ENCODE peak calls at places on chromosomes 12 and 14, in six cellular contexts. U is activated T-helper 1 cell treated with Interleukin-2 at 50 U/mL for 16 hours; E is ureter; A is upper lobe of right lung; P is stimulated activated CD8-positive, alpha-beta memory T cell treated with anti-CD3 and anti-CD28 coated beads, Interleukin-4, amount 100 ng/mL, for 1 hour; D is colonic mucosa. C is an unnamed sample.

GRCh38 chr14:75539562-75540478 is 17.6 kb downstream of the BATF start:
- DNase-seq in D (no peak), E (no peak), U (peak), P (no peak), A (no peak), C (no peak)

GRCh38 chr12:89179983-89180382 is 172.3 kb downstream of the DUSP6 start:
- DNase-seq in E (peak), A (no peak), D (peak), U (no peak), P (no peak), C (no peak)

GRCh38 chr12:62673027-62673815 is 206.6 kb downstream of the MON2 start:
- DNase-seq in A (no peak), D (no peak), U (no peak), P (no peak), E (no peak), C (peak)

GRCh38 chr14:104892517-104893434 is 27.7 kb downstream of the CEP170B start:
- DNase-seq in U (no peak), D (peak), P (no peak), A (peak), E (peak), C (no peak)

GRCh38 chr14:74946659-74947281 is 8.6 kb downstream of the PGF start:
- DNase-seq in U (no peak), E (no peak), D (no peak), P (no peak), A (no peak), C (no peak)

GRCh38 chr14:25431211-25432076 is 381.5 kb upstream of the STXBP6 start:
- DNase-seq in E (no peak), P (no peak), D (peak), U (no peak), A (no peak), C (no peak)

GRCh38 chr14:54182419-54183040 is 214.3 kb upstream of the CDKN3 start:
- DNase-seq in A (no peak), E (no peak), D (no peak), U (no peak), P (no peak), C (no peak)

GRCh38 chr14:69012251-69012953 is 33.3 kb upstream of the ACTN1 start:
- DNase-seq in A (no peak), P (no peak), E (no peak), D (no peak), U (no peak), C (no peak)

GRCh38 chr12:49674318-49674985 is 32.8 kb downstream of the FMNL3 start:
- DNase-seq in A (no peak), E (no peak), D (no peak), U (no peak), P (no peak), C (no peak)

GRCh38 chr14:104707629-104708595 is 16.1 kb upstream of the ADSS1 start:
- DNase-seq in P (no peak), U (no peak), D (no peak), E (no peak), A (no peak), C (no peak)

GRCh38 chr14:20680363-20680762 is 4.0 kb upstream of the RNASE4 start:
- DNase-seq in D (no peak), E (no peak), U (no peak), A (no peak), P (no peak), C (no peak)

GRCh38 chr12:57892232-57892987 is 45.9 kb upstream of the CTDSP2 start:
- DNase-seq in P (no peak), U (no peak), A (no peak), E (no peak), D (peak), C (no peak)

GRCh38 chr14:49506650-49507049 is 79.5 kb downstream of the RPS29 start:
- DNase-seq in E (no peak), P (no peak), A (no peak), U (no peak), D (no peak), C (no peak)

GRCh38 chr12:79020106-79020505 is 155.5 kb downstream of the SYT1 start:
- DNase-seq in E (no peak), A (no peak), U (no peak), D (no peak), P (no peak), C (no peak)

GRCh38 chr12:4069046-4070010 is 196.1 kb upstream of the PARP11 start:
- DNase-seq in A (no peak), D (no peak), U (no peak), P (no peak), E (no peak), C (no peak)

GRCh38 chr14:93544212-93544611 is 113.5 kb downstream of the UNC79 start:
- DNase-seq in D (no peak), U (no peak), P (no peak), E (no peak), A (no peak), C (no peak)

GRCh38 chr14:69822456-69822855 is 25.4 kb upstream of the SLC10A1 start:
- DNase-seq in U (no peak), P (no peak), A (no peak), D (no peak), E (no peak), C (no peak)

GRCh38 chr12:54958048-54958658 is 26.4 kb downstream of the TESPA1 start:
- DNase-seq in A (no peak), P (no peak), D (peak), E (no peak), U (peak), C (peak)

GRCh38 chr12:47717443-47718193 is 7.7 kb downstream of the ENDOU start:
- DNase-seq in A (peak), U (no peak), E (peak), P (peak), D (peak), C (peak)

GRCh38 chr12:115013668-115014072 is 329.7 kb upstream of the TBX3 start:
- DNase-seq in P (no peak), E (no peak), U (no peak), D (no peak), A (no peak), C (no peak)

GRCh38 chr12:6788972-6789905 is at the start of gene CD4:
- DNase-seq in U (peak), A (peak), E (peak), D (peak), P (no peak), C (no peak)

GRCh38 chr12:113852695-113853490 is 113.2 kb downstream of the RBM19 start:
- DNase-seq in P (no peak), E (no peak), U (no peak), D (no peak), A (no peak), C (no peak)

GRCh38 chr14:89673499-89674225 is 256.6 kb upstream of the FOXN3 start:
- DNase-seq in A (no peak), D (peak), E (no peak), U (no peak), P (no peak), C (no peak)

GRCh38 chr14:23054000-23054811 is 3.1 kb downstream of the CDH24 start:
- DNase-seq in D (no peak), E (no peak), P (no peak), A (peak), U (no peak), C (no peak)

GRCh38 chr12:69540606-69541386 is 44.5 kb upstream of the CCT2 start:
- DNase-seq in D (no peak), E (no peak), U (no peak), A (no peak), P (no peak), C (no peak)

GRCh38 chr12:118432812-118433540 is 56.6 kb downstream of the SUDS3 start:
- DNase-seq in U (no peak), P (no peak), A (no peak), D (peak), E (no peak), C (no peak)

C was measured in NCI-H1436.